ENCODE peak calls at places on chromosomes 6 and 20, in seven cellular contexts. C is cerebellum; Y is iPS-NIHi11; Z is hepatic stellate cell; O is CD8-positive, alpha-beta T cell; L is upper lobe of right lung; K is H1. M is an unnamed sample.

GRCh38 chr6:23357185-23357745 is 768.8 kb upstream of the NRSN1 start:
- DNase-seq in C (no peak), Y (no peak), Z (no peak), O (no peak), L (no peak), K (no peak), M (no peak)

GRCh38 chr20:46546293-46546692 is 4.2 kb downstream of the OCSTAMP start:
- DNase-seq in C (no peak), Y (peak; percentile 41), Z (no peak), O (no peak), L (no peak), K (no peak), M (no peak)

GRCh38 chr20:38060536-38060935 is 27.0 kb downstream of the RPRD1B start:
- DNase-seq in C (no peak), Y (no peak), Z (no peak), O (no peak), L (no peak), K (no peak), M (no peak)

GRCh38 chr6:9204171-9204570 is 768.8 kb upstream of the SLC35B3 start:
- DNase-seq in C (no peak), Y (no peak), Z (no peak), O (no peak), L (no peak), K (no peak), M (no peak)

GRCh38 chr6:40268166-40268958 is 318.8 kb downstream of the LRFN2 start:
- DNase-seq in C (no peak), Y (no peak), Z (no peak), O (no peak), L (no peak), K (no peak), M (no peak)

GRCh38 chr20:56631318-56631989 is 2.3 kb downstream of the TFAP2C start:
- DNase-seq in C (no peak), Y (peak; percentile 57), Z (no peak), O (no peak), L (no peak), K (no peak), M (no peak)

GRCh38 chr20:51473771-51474170 is 68.7 kb downstream of the NFATC2 start:
- DNase-seq in C (no peak), Y (no peak), Z (no peak), O (no peak), L (peak; percentile 51), K (no peak), M (no peak)

GRCh38 chr20:52577696-52578095 is 386.1 kb upstream of the ZFP64 start:
- DNase-seq in C (no peak), Y (no peak), Z (no peak), O (no peak), L (no peak), K (no peak), M (no peak)

GRCh38 chr20:57322476-57322875 is 7.1 kb upstream of the SPO11 start:
- DNase-seq in C (no peak), Y (no peak), Z (no peak), O (no peak), L (no peak), K (no peak), M (no peak)